ENCODE peak calls at places on chromosomes 6 and 20, in nine cellular contexts. R is Panc1, K is GM23338, O is fibroblast of lung, L is heart left ventricle, Q is PC-3, V is epithelial cell of prostate, A is OCI-LY7, B is mesendoderm. C is an unnamed sample.

GRCh38 chr6:14661188-14661587 is 543.6 kb downstream of the CD83 start:
- DNase-seq in R (no peak), K (no peak), O (peak), L (no peak), Q (no peak), V (no peak), A (peak), B (no peak), C (no peak)

GRCh38 chr20:24100370-24101011 is 111.9 kb upstream of the GGTLC1 start:
- DNase-seq in R (peak), K (peak), O (peak), L (peak), Q (peak), V (peak), A (peak), B (peak), C (no peak)

GRCh38 chr6:36224918-36225461 is 28.4 kb downstream of the BRPF3 start:
- DNase-seq in R (no peak), K (no peak), O (peak), L (no peak), Q (peak), V (no peak), A (no peak), B (no peak), C (no peak)

GRCh38 chr6:104625536-104625935 is 234.2 kb downstream of the HACE1 start:
- DNase-seq in R (no peak), K (no peak), O (peak), L (no peak), Q (peak), V (peak), A (no peak), B (peak), C (no peak)

GRCh38 chr6:106609699-106610098 is 19.6 kb downstream of the RTN4IP1 start:
- DNase-seq in R (no peak), K (peak), O (no peak), L (no peak), Q (peak), V (no peak), A (peak), B (peak), C (no peak)

GRCh38 chr6:30378290-30378937 is 33.5 kb downstream of the RPP21 start:
- DNase-seq in R (no peak), K (peak), O (peak), L (no peak), Q (peak), V (no peak), A (peak), B (peak), C (no peak)

GRCh38 chr6:27130668-27131428 is 116.7 kb upstream of the PRSS16 start:
- DNase-seq in R (no peak), K (no peak), O (peak), L (no peak), Q (peak), V (no peak), A (peak), B (no peak), C (no peak)

GRCh38 chr6:121896771-121897170 is 461.3 kb downstream of the GJA1 start:
- DNase-seq in R (no peak), K (no peak), O (peak), L (no peak), Q (no peak), V (no peak), A (no peak), B (no peak), C (no peak)

GRCh38 chr6:111445786-111446395 is 37.1 kb downstream of the REV3L start:
- DNase-seq in R (no peak), K (no peak), O (no peak), L (no peak), Q (peak), V (no peak), A (no peak), B (no peak), C (no peak)

GRCh38 chr20:24576447-24576846 is 107.0 kb downstream of the SYNDIG1 start:
- DNase-seq in R (no peak), K (no peak), O (no peak), L (no peak), Q (no peak), V (no peak), A (no peak), B (no peak), C (no peak)

GRCh38 chr20:4985658-4986057 is 15.7 kb downstream of the SLC23A2 start:
- DNase-seq in R (no peak), K (no peak), O (no peak), L (no peak), Q (no peak), V (no peak), A (peak), B (no peak), C (no peak)

GRCh38 chr6:154732824-154733609 is at the start of gene SCAF8:
- DNase-seq in R (no peak), K (peak), O (peak), L (peak), Q (peak), V (no peak), A (peak), B (peak), C (peak)

GRCh38 chr20:48965189-48965910 is 43.8 kb downstream of the ARFGEF2 start:
- DNase-seq in R (no peak), K (no peak), O (peak), L (no peak), Q (no peak), V (no peak), A (no peak), B (no peak), C (no peak)

GRCh38 chr6:141848029-141848890 is 284.5 kb upstream of the GJE1 start:
- DNase-seq in R (no peak), K (no peak), O (no peak), L (no peak), Q (peak), V (no peak), A (no peak), B (no peak), C (no peak)

GRCh38 chr6:151065027-151065815 is 174.5 kb upstream of the AKAP12 start:
- DNase-seq in R (no peak), K (no peak), O (no peak), L (no peak), Q (no peak), V (no peak), A (no peak), B (no peak), C (no peak)

GRCh38 chr20:5073154-5074049 is 46.4 kb downstream of the PCNA start:
- DNase-seq in R (no peak), K (peak), O (peak), L (peak), Q (peak), V (peak), A (no peak), B (peak), C (peak)

GRCh38 chr20:34045294-34045693 is 51.6 kb downstream of the RALY start:
- DNase-seq in R (no peak), K (no peak), O (peak), L (peak), Q (no peak), V (no peak), A (no peak), B (no peak), C (no peak)

GRCh38 chr20:17878912-17879602 is 89.5 kb downstream of the SNX5 start:
- DNase-seq in R (no peak), K (no peak), O (no peak), L (no peak), Q (no peak), V (no peak), A (peak), B (no peak), C (no peak)

GRCh38 chr6:6230286-6230685 is 90.2 kb downstream of the F13A1 start:
- DNase-seq in R (no peak), K (no peak), O (no peak), L (no peak), Q (no peak), V (no peak), A (peak), B (peak), C (no peak)

GRCh38 chr6:116409756-116410155 is 39.0 kb downstream of the DSE start:
- DNase-seq in R (no peak), K (no peak), O (no peak), L (no peak), Q (no peak), V (no peak), A (peak), B (no peak), C (no peak)

GRCh38 chr6:169452869-169453186 is 199.2 kb upstream of the THBS2 start:
- DNase-seq in R (no peak), K (no peak), O (no peak), L (no peak), Q (no peak), V (no peak), A (no peak), B (no peak), C (no peak)

GRCh38 chr20:33909331-33909921 is 84.3 kb upstream of the RALY start:
- DNase-seq in R (no peak), K (no peak), O (peak), L (no peak), Q (peak), V (peak), A (no peak), B (peak), C (no peak)

GRCh38 chr20:51565741-51566140 is 23.2 kb upstream of the NFATC2 start:
- DNase-seq in R (no peak), K (no peak), O (no peak), L (no peak), Q (no peak), V (no peak), A (no peak), B (no peak), C (no peak)

GRCh38 chr6:14499804-14500203 is 382.2 kb downstream of the CD83 start:
- DNase-seq in R (no peak), K (peak), O (peak), L (no peak), Q (peak), V (peak), A (no peak), B (peak), C (no peak)

GRCh38 chr20:33169176-33169794 is 1.3 kb downstream of the BPIFA2 start:
- DNase-seq in R (no peak), K (peak), O (no peak), L (no peak), Q (peak), V (no peak), A (peak), B (peak), C (no peak)

GRCh38 chr6:167762259-167762962 is 64.3 kb upstream of the AFDN start:
- DNase-seq in R (no peak), K (no peak), O (no peak), L (no peak), Q (peak), V (no peak), A (no peak), B (no peak), C (no peak)

GRCh38 chr6:138500867-138501446 is 1.7 kb upstream of the NHSL1 start:
- DNase-seq in R (no peak), K (no peak), O (no peak), L (no peak), Q (no peak), V (no peak), A (no peak), B (no peak), C (no peak)

DNA sequence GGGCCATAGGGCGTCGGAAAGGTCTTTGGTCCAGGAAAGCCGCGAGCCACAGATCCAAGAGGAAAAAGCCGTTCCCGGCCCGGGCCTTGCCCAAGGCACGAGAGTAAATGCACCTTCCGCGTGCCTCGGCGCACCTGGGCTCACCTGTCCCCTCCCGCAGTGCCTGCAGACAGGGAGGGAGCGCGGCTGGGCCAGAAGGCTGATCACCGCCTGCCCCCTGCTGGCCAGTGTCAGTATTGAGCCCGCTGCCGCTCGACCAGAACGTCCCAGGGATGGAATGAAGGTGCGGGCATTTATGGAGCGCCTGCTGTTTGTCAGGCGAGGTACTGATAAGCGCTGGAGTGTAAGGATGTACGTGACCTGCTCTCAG is 679 bp upstream of the LPIN3 start:
- DNase-seq in R (no peak), K (peak), O (peak), L (peak), Q (peak), V (peak), A (peak), B (peak), C (peak)
- H3K27ac ChIP-seq in R (no peak), K (no peak), O (peak), L (peak), Q (no peak), V (peak), A (no peak), B (no peak), C (peak)

GRCh38 chr6:166489301-166490155 is 97.0 kb downstream of the RAMACL start:
- DNase-seq in R (no peak), K (peak), O (no peak), L (no peak), Q (no peak), V (no peak), A (no peak), B (peak), C (no peak)

GRCh38 chr6:166487148-166487547 is 99.3 kb downstream of the RAMACL start:
- DNase-seq in R (no peak), K (no peak), O (no peak), L (no peak), Q (no peak), V (no peak), A (no peak), B (no peak), C (no peak)

GRCh38 chr6:166486536-166486880 is 100.0 kb downstream of the RAMACL start:
- DNase-seq in R (no peak), K (no peak), O (no peak), L (no peak), Q (no peak), V (no peak), A (no peak), B (no peak), C (no peak)

GRCh38 chr6:166488701-166489100 is 97.8 kb downstream of the RAMACL start:
- DNase-seq in R (no peak), K (no peak), O (no peak), L (no peak), Q (no peak), V (no peak), A (no peak), B (no peak), C (no peak)

DNA sequence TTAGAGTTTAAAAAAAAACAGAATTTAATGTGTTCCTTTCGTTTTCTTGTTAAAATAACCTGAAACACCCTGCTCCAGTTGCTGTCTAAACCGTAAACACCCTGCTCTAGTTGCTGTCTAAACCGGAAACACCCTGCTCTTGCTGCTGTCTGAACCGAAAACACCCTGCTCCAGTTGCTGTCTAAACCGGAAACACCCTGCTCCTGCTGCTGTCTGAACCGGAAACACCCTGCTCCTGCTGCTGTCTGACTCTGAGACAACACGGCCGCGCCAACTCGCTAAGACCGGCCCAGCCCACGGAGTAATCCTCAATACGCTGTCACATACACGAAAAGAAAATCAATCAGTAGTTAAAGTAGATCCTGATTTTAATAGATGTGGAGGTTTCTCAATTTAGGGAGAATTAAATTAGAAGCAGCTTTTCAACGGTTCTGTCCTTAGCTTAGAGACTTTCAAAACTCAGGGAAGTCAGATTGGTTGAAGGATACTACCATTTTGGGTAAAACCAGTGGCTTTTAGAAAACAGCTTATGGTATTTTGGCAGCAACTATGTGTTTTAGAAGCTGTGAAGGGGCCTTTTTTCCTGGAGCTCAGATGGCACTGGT is 98.3 kb downstream of the RAMACL start:
- DNase-seq in R (no peak), K (no peak), O (peak), L (peak), Q (no peak), V (no peak), A (no peak), B (no peak), C (no peak)
- H3K27ac ChIP-seq in R (no peak), K (peak), O (no peak), L (peak), Q (no peak), V (no peak), A (no peak), B (no peak), C (no peak)

DNA sequence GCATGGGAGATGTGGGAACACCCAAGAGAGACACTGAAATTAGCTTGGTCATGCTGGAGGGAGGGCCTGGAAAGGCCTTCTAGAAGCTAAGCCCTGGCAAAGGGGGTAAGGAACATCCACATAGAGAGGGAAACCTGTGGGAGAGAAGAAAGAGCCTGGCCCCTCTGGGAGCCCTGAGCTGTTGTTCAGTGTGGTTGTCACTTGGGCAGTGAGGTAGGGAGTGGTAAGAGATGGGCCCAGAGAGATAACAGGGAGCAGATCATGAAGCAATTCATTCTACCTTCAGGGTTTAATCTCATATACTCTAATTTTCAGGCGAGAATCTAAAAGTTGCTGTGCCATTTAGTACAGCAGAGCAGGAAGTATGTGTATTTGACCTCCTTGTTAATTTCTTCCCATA is 30.6 kb downstream of the CLIC5 start:
- DNase-seq in R (no peak), K (no peak), O (no peak), L (no peak), Q (no peak), V (no peak), A (no peak), B (no peak), C (no peak)
- H3K27ac ChIP-seq in R (no peak), K (no peak), O (no peak), L (peak), Q (no peak), V (no peak), A (no peak), B (no peak), C (no peak)

DNA sequence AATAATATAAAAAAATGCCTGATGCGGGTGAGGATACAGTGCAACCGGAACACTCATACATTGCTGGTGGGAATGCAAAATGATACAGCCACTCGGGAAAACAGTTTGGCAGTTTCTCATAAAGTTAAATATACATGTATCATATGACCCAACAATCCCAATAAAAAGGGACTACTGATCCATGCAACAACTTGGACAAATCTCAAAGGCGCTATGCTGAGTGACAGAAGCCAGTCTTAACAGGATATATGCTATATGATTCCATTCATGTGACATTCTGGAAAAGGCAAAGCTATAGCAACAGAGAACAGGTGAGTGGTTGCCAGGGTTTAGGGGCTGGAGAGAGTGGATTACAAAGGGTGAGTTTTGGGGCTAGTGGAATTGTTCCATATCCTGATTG is 170.2 kb upstream of the MLN start:
- DNase-seq in R (no peak), K (no peak), O (no peak), L (no peak), Q (peak), V (no peak), A (no peak), B (no peak), C (no peak)
- H3K27ac ChIP-seq in R (no peak), K (no peak), O (no peak), L (no peak), Q (no peak), V (no peak), A (no peak), B (no peak), C (no peak)

DNA sequence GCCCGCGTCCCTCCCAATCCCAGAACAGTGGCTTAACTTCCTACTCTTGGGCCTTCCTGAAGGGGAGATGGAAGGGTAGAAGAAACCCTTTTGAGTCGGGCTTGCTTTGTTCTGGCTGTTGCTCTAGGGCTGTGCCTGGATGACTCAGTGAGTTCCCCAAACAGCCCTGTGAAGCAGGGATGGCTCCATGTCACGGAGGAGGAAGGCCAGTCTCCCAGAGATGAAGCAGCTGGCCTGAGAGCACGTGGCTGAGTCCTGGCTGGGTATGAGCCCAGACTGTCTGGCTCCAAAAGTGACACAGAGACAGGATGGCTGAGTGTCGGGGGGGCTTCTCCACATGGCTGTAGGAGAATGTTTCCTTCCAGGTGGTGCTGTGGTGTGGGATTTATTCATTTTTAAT is 4.6 kb downstream of the SYTL3 start:
- DNase-seq in R (no peak), K (no peak), O (peak), L (peak), Q (no peak), V (no peak), A (no peak), B (no peak), C (peak)
- H3K27ac ChIP-seq in R (no peak), K (no peak), O (peak), L (peak), Q (no peak), V (no peak), A (no peak), B (no peak), C (peak)

GRCh38 chr6:13413466-13413862 is 73.9 kb downstream of the GFOD1 start:
- DNase-seq in R (no peak), K (no peak), O (peak), L (no peak), Q (no peak), V (no peak), A (no peak), B (no peak), C (no peak)
- H3K27ac ChIP-seq in R (no peak), K (no peak), O (no peak), L (peak), Q (no peak), V (no peak), A (no peak), B (no peak), C (peak)